ENCODE peak calls at places on chromosomes 13 and 19, in ten cellular contexts. One of them, this sample, is unnamed.

GRCh38 chr13:80237646-80238045 is 103.3 kb downstream of the SPRY2 start:
- DNase-seq in GOT3: no peak
- DNase-seq in H9: no peak
- DNase-seq in AG09309: no peak
- DNase-seq in EL: peak; percentile 43
- DNase-seq in NCI-H2029: no peak
- DNase-seq in brain microvascular endothelial cell: no peak
- DNase-seq in GM18507: no peak
- DNase-seq in glutamatergic neuron: no peak
- DNase-seq in stimulated activated naive B cell treated with anti-CD40 and anti-IgM and Interleukin-4, amounts not matched to agents 10 μg/mL and 1 μg/mL and 100 μg/mL, for 72 hours: no peak
- DNase-seq in this sample: no peak

GRCh38 chr19:14496029-14496848 is at the start of gene GIPC1:
- DNase-seq in brain microvascular endothelial cell: peak; percentile 97
- DNase-seq in GOT3: peak; percentile 94
- DNase-seq in H9: peak; percentile 99
- DNase-seq in GM18507: peak; percentile 98
- DNase-seq in EL: peak; percentile 99
- DNase-seq in glutamatergic neuron: peak; percentile 99
- DNase-seq in stimulated activated naive B cell treated with anti-CD40 and anti-IgM and Interleukin-4, amounts not matched to agents 10 μg/mL and 1 μg/mL and 100 μg/mL, for 72 hours: peak; percentile 80
- DNase-seq in NCI-H2029: peak; percentile 97
- DNase-seq in AG09309: peak; percentile 96
- DNase-seq in this sample: peak; percentile 91

GRCh38 chr13:72839831-72840426 is 58.0 kb downstream of the PIBF1 start:
- DNase-seq in stimulated activated naive B cell treated with anti-CD40 and anti-IgM and Interleukin-4, amounts not matched to agents 10 μg/mL and 1 μg/mL and 100 μg/mL, for 72 hours: peak; percentile 18
- DNase-seq in brain microvascular endothelial cell: peak; percentile 44
- DNase-seq in GOT3: no peak
- DNase-seq in AG09309: peak; percentile 5
- DNase-seq in EL: peak; percentile 47
- DNase-seq in H9: peak; percentile 54
- DNase-seq in NCI-H2029: no peak
- DNase-seq in glutamatergic neuron: peak; percentile 57
- DNase-seq in GM18507: peak; percentile 12
- DNase-seq in this sample: peak; percentile 5

GRCh38 chr13:78197231-78197630 is 278.6 kb upstream of the EDNRB start:
- DNase-seq in glutamatergic neuron: no peak
- DNase-seq in GM18507: no peak
- DNase-seq in H9: no peak
- DNase-seq in brain microvascular endothelial cell: no peak
- DNase-seq in stimulated activated naive B cell treated with anti-CD40 and anti-IgM and Interleukin-4, amounts not matched to agents 10 μg/mL and 1 μg/mL and 100 μg/mL, for 72 hours: no peak
- DNase-seq in AG09309: no peak
- DNase-seq in EL: no peak
- DNase-seq in NCI-H2029: no peak
- DNase-seq in GOT3: no peak
- DNase-seq in this sample: no peak

GRCh38 chr19:1315470-1316166 is 29.9 kb downstream of the EFNA2 start:
- DNase-seq in EL: peak; percentile 43
- DNase-seq in H9: peak; percentile 78
- DNase-seq in glutamatergic neuron: peak; percentile 75
- DNase-seq in GOT3: no peak
- DNase-seq in stimulated activated naive B cell treated with anti-CD40 and anti-IgM and Interleukin-4, amounts not matched to agents 10 μg/mL and 1 μg/mL and 100 μg/mL, for 72 hours: peak; percentile 35
- DNase-seq in NCI-H2029: peak; percentile 23
- DNase-seq in GM18507: peak; percentile 70
- DNase-seq in brain microvascular endothelial cell: peak; percentile 8
- DNase-seq in AG09309: no peak
- DNase-seq in this sample: no peak

GRCh38 chr19:34075661-34076091 is 96.6 kb upstream of the LSM14A start:
- DNase-seq in GM18507: no peak
- DNase-seq in H9: no peak
- DNase-seq in AG09309: no peak
- DNase-seq in NCI-H2029: no peak
- DNase-seq in GOT3: no peak
- DNase-seq in brain microvascular endothelial cell: peak; percentile 14
- DNase-seq in glutamatergic neuron: no peak
- DNase-seq in EL: peak; percentile 53
- DNase-seq in stimulated activated naive B cell treated with anti-CD40 and anti-IgM and Interleukin-4, amounts not matched to agents 10 μg/mL and 1 μg/mL and 100 μg/mL, for 72 hours: no peak
- DNase-seq in this sample: no peak

GRCh38 chr19:2254052-2254872 is 2.0 kb downstream of the JSRP1 start:
- DNase-seq in EL: no peak
- DNase-seq in GM18507: no peak
- DNase-seq in H9: peak; percentile 79
- DNase-seq in stimulated activated naive B cell treated with anti-CD40 and anti-IgM and Interleukin-4, amounts not matched to agents 10 μg/mL and 1 μg/mL and 100 μg/mL, for 72 hours: no peak
- DNase-seq in AG09309: no peak
- DNase-seq in brain microvascular endothelial cell: no peak
- DNase-seq in glutamatergic neuron: peak; percentile 79
- DNase-seq in NCI-H2029: no peak
- DNase-seq in GOT3: no peak
- DNase-seq in this sample: no peak

GRCh38 chr13:78609464-78610205 is 6.3 kb upstream of the POU4F1 start:
- DNase-seq in H9: peak; percentile 72
- DNase-seq in GOT3: no peak
- DNase-seq in EL: peak; percentile 29
- DNase-seq in glutamatergic neuron: peak; percentile 75
- DNase-seq in GM18507: no peak
- DNase-seq in NCI-H2029: no peak
- DNase-seq in stimulated activated naive B cell treated with anti-CD40 and anti-IgM and Interleukin-4, amounts not matched to agents 10 μg/mL and 1 μg/mL and 100 μg/mL, for 72 hours: no peak
- DNase-seq in brain microvascular endothelial cell: no peak
- DNase-seq in AG09309: no peak
- DNase-seq in this sample: no peak

GRCh38 chr13:66659291-66660012 is 570.7 kb downstream of the PCDH9 start:
- DNase-seq in glutamatergic neuron: no peak
- DNase-seq in brain microvascular endothelial cell: no peak
- DNase-seq in AG09309: no peak
- DNase-seq in EL: no peak
- DNase-seq in NCI-H2029: no peak
- DNase-seq in stimulated activated naive B cell treated with anti-CD40 and anti-IgM and Interleukin-4, amounts not matched to agents 10 μg/mL and 1 μg/mL and 100 μg/mL, for 72 hours: no peak
- DNase-seq in H9: no peak
- DNase-seq in GOT3: no peak
- DNase-seq in GM18507: no peak
- DNase-seq in this sample: no peak

GRCh38 chr19:28737021-28737525 is 475.9 kb downstream of the UQCRFS1 start:
- DNase-seq in GM18507: no peak
- DNase-seq in EL: peak; percentile 67
- DNase-seq in brain microvascular endothelial cell: peak; percentile 24
- DNase-seq in glutamatergic neuron: no peak
- DNase-seq in NCI-H2029: peak; percentile 51
- DNase-seq in H9: no peak
- DNase-seq in GOT3: no peak
- DNase-seq in stimulated activated naive B cell treated with anti-CD40 and anti-IgM and Interleukin-4, amounts not matched to agents 10 μg/mL and 1 μg/mL and 100 μg/mL, for 72 hours: no peak
- DNase-seq in AG09309: peak; percentile 28
- DNase-seq in this sample: no peak

GRCh38 chr13:91017031-91017668 is 330.3 kb upstream of the MIR17HG start:
- DNase-seq in glutamatergic neuron: peak; percentile 70
- DNase-seq in AG09309: no peak
- DNase-seq in GM18507: peak; percentile 29
- DNase-seq in NCI-H2029: no peak
- DNase-seq in H9: peak; percentile 62
- DNase-seq in stimulated activated naive B cell treated with anti-CD40 and anti-IgM and Interleukin-4, amounts not matched to agents 10 μg/mL and 1 μg/mL and 100 μg/mL, for 72 hours: peak; percentile 1
- DNase-seq in brain microvascular endothelial cell: peak; percentile 23
- DNase-seq in GOT3: no peak
- DNase-seq in EL: peak; percentile 13
- DNase-seq in this sample: peak; percentile 77

GRCh38 chr13:48746816-48747215 is 93.1 kb downstream of the CYSLTR2 start:
- DNase-seq in glutamatergic neuron: no peak
- DNase-seq in NCI-H2029: no peak
- DNase-seq in stimulated activated naive B cell treated with anti-CD40 and anti-IgM and Interleukin-4, amounts not matched to agents 10 μg/mL and 1 μg/mL and 100 μg/mL, for 72 hours: no peak
- DNase-seq in GOT3: no peak
- DNase-seq in EL: no peak
- DNase-seq in brain microvascular endothelial cell: no peak
- DNase-seq in GM18507: no peak
- DNase-seq in AG09309: no peak
- DNase-seq in H9: no peak
- DNase-seq in this sample: no peak

GRCh38 chr13:63696055-63696454 is 2280.4 kb upstream of the PCDH20 start:
- DNase-seq in H9: no peak
- DNase-seq in NCI-H2029: no peak
- DNase-seq in stimulated activated naive B cell treated with anti-CD40 and anti-IgM and Interleukin-4, amounts not matched to agents 10 μg/mL and 1 μg/mL and 100 μg/mL, for 72 hours: no peak
- DNase-seq in brain microvascular endothelial cell: no peak
- DNase-seq in GM18507: no peak
- DNase-seq in EL: peak; percentile 56
- DNase-seq in AG09309: no peak
- DNase-seq in glutamatergic neuron: no peak
- DNase-seq in GOT3: no peak
- DNase-seq in this sample: no peak

GRCh38 chr19:14127929-14128509 is 8.4 kb downstream of the ASF1B start:
- DNase-seq in EL: no peak
- DNase-seq in GM18507: no peak
- DNase-seq in H9: no peak
- DNase-seq in GOT3: no peak
- DNase-seq in brain microvascular endothelial cell: no peak
- DNase-seq in glutamatergic neuron: no peak
- DNase-seq in NCI-H2029: no peak
- DNase-seq in AG09309: no peak
- DNase-seq in stimulated activated naive B cell treated with anti-CD40 and anti-IgM and Interleukin-4, amounts not matched to agents 10 μg/mL and 1 μg/mL and 100 μg/mL, for 72 hours: no peak
- DNase-seq in this sample: no peak

GRCh38 chr19:29117926-29118325 is 95.0 kb downstream of the UQCRFS1 start:
- DNase-seq in EL: peak; percentile 3
- DNase-seq in glutamatergic neuron: no peak
- DNase-seq in H9: no peak
- DNase-seq in NCI-H2029: no peak
- DNase-seq in brain microvascular endothelial cell: no peak
- DNase-seq in stimulated activated naive B cell treated with anti-CD40 and anti-IgM and Interleukin-4, amounts not matched to agents 10 μg/mL and 1 μg/mL and 100 μg/mL, for 72 hours: no peak
- DNase-seq in GM18507: no peak
- DNase-seq in AG09309: no peak
- DNase-seq in GOT3: no peak
- DNase-seq in this sample: no peak

GRCh38 chr13:110062077-110062776 is 244.7 kb downstream of the COL4A1 start:
- DNase-seq in brain microvascular endothelial cell: no peak
- DNase-seq in stimulated activated naive B cell treated with anti-CD40 and anti-IgM and Interleukin-4, amounts not matched to agents 10 μg/mL and 1 μg/mL and 100 μg/mL, for 72 hours: no peak
- DNase-seq in EL: peak; percentile 36
- DNase-seq in GOT3: no peak
- DNase-seq in glutamatergic neuron: no peak
- DNase-seq in NCI-H2029: no peak
- DNase-seq in H9: no peak
- DNase-seq in GM18507: no peak
- DNase-seq in AG09309: no peak
- DNase-seq in this sample: no peak

GRCh38 chr13:29858667-29859066 is 8.2 kb upstream of the UBL3 start:
- DNase-seq in AG09309: no peak
- DNase-seq in brain microvascular endothelial cell: no peak
- DNase-seq in GM18507: no peak
- DNase-seq in GOT3: no peak
- DNase-seq in glutamatergic neuron: no peak
- DNase-seq in NCI-H2029: no peak
- DNase-seq in EL: peak; percentile 86
- DNase-seq in H9: no peak
- DNase-seq in stimulated activated naive B cell treated with anti-CD40 and anti-IgM and Interleukin-4, amounts not matched to agents 10 μg/mL and 1 μg/mL and 100 μg/mL, for 72 hours: no peak
- DNase-seq in this sample: no peak

GRCh38 chr19:28436320-28436719 is 776.6 kb downstream of the UQCRFS1 start:
- DNase-seq in stimulated activated naive B cell treated with anti-CD40 and anti-IgM and Interleukin-4, amounts not matched to agents 10 μg/mL and 1 μg/mL and 100 μg/mL, for 72 hours: no peak
- DNase-seq in GOT3: no peak
- DNase-seq in GM18507: no peak
- DNase-seq in EL: no peak
- DNase-seq in AG09309: no peak
- DNase-seq in NCI-H2029: peak; percentile 39
- DNase-seq in H9: no peak
- DNase-seq in brain microvascular endothelial cell: no peak
- DNase-seq in glutamatergic neuron: no peak
- DNase-seq in this sample: no peak

GRCh38 chr13:43915451-43915850 is 35.7 kb downstream of the LACC1 start:
- DNase-seq in glutamatergic neuron: no peak
- DNase-seq in AG09309: no peak
- DNase-seq in stimulated activated naive B cell treated with anti-CD40 and anti-IgM and Interleukin-4, amounts not matched to agents 10 μg/mL and 1 μg/mL and 100 μg/mL, for 72 hours: no peak
- DNase-seq in GOT3: no peak
- DNase-seq in NCI-H2029: no peak
- DNase-seq in GM18507: no peak
- DNase-seq in brain microvascular endothelial cell: no peak
- DNase-seq in EL: no peak
- DNase-seq in H9: no peak
- DNase-seq in this sample: no peak

GRCh38 chr13:64758520-64758919 is 2471.6 kb downstream of the PCDH9 start:
- DNase-seq in AG09309: no peak
- DNase-seq in EL: no peak
- DNase-seq in GOT3: no peak
- DNase-seq in NCI-H2029: no peak
- DNase-seq in glutamatergic neuron: no peak
- DNase-seq in brain microvascular endothelial cell: no peak
- DNase-seq in stimulated activated naive B cell treated with anti-CD40 and anti-IgM and Interleukin-4, amounts not matched to agents 10 μg/mL and 1 μg/mL and 100 μg/mL, for 72 hours: no peak
- DNase-seq in H9: no peak
- DNase-seq in GM18507: no peak
- DNase-seq in this sample: no peak

GRCh38 chr19:383922-384800 is 24.8 kb downstream of the C2CD4C start:
- DNase-seq in glutamatergic neuron: peak; percentile 62
- DNase-seq in stimulated activated naive B cell treated with anti-CD40 and anti-IgM and Interleukin-4, amounts not matched to agents 10 μg/mL and 1 μg/mL and 100 μg/mL, for 72 hours: no peak
- DNase-seq in EL: no peak
- DNase-seq in GM18507: no peak
- DNase-seq in GOT3: no peak
- DNase-seq in NCI-H2029: no peak
- DNase-seq in brain microvascular endothelial cell: no peak
- DNase-seq in AG09309: no peak
- DNase-seq in H9: peak; percentile 84
- DNase-seq in this sample: no peak

GRCh38 chr19:42092350-42092749 is 16.4 kb downstream of the ZNF574 start:
- DNase-seq in GOT3: no peak
- DNase-seq in H9: peak; percentile 61
- DNase-seq in NCI-H2029: peak; percentile 76
- DNase-seq in EL: peak; percentile 46
- DNase-seq in brain microvascular endothelial cell: no peak
- DNase-seq in glutamatergic neuron: no peak
- DNase-seq in stimulated activated naive B cell treated with anti-CD40 and anti-IgM and Interleukin-4, amounts not matched to agents 10 μg/mL and 1 μg/mL and 100 μg/mL, for 72 hours: no peak
- DNase-seq in AG09309: no peak
- DNase-seq in GM18507: no peak
- DNase-seq in this sample: peak; percentile 26

GRCh38 chr13:61466280-61466679 is 50.6 kb upstream of the PCDH20 start:
- DNase-seq in EL: no peak
- DNase-seq in H9: peak; percentile 36
- DNase-seq in brain microvascular endothelial cell: no peak
- DNase-seq in GOT3: no peak
- DNase-seq in stimulated activated naive B cell treated with anti-CD40 and anti-IgM and Interleukin-4, amounts not matched to agents 10 μg/mL and 1 μg/mL and 100 μg/mL, for 72 hours: no peak
- DNase-seq in NCI-H2029: no peak
- DNase-seq in glutamatergic neuron: no peak
- DNase-seq in AG09309: no peak
- DNase-seq in GM18507: no peak
- DNase-seq in this sample: no peak

GRCh38 chr13:43573361-43573740 is 213.4 kb downstream of the ENOX1 start:
- DNase-seq in GOT3: no peak
- DNase-seq in glutamatergic neuron: no peak
- DNase-seq in H9: no peak
- DNase-seq in brain microvascular endothelial cell: peak; percentile 27
- DNase-seq in AG09309: no peak
- DNase-seq in NCI-H2029: no peak
- DNase-seq in stimulated activated naive B cell treated with anti-CD40 and anti-IgM and Interleukin-4, amounts not matched to agents 10 μg/mL and 1 μg/mL and 100 μg/mL, for 72 hours: no peak
- DNase-seq in EL: peak; percentile 79
- DNase-seq in GM18507: no peak
- DNase-seq in this sample: no peak

GRCh38 chr19:38736036-38736412 is 8.2 kb downstream of the CAPN12 start:
- DNase-seq in AG09309: no peak
- DNase-seq in glutamatergic neuron: peak; percentile 52
- DNase-seq in NCI-H2029: peak; percentile 6
- DNase-seq in H9: peak; percentile 68
- DNase-seq in GM18507: peak; percentile 38
- DNase-seq in EL: peak; percentile 46
- DNase-seq in GOT3: no peak
- DNase-seq in stimulated activated naive B cell treated with anti-CD40 and anti-IgM and Interleukin-4, amounts not matched to agents 10 μg/mL and 1 μg/mL and 100 μg/mL, for 72 hours: peak; percentile 56
- DNase-seq in brain microvascular endothelial cell: no peak
- DNase-seq in this sample: no peak

GRCh38 chr19:35135389-35135909 is 590 bp upstream of the LGI4 start:
- DNase-seq in NCI-H2029: peak; percentile 40
- DNase-seq in AG09309: no peak
- DNase-seq in GOT3: no peak
- DNase-seq in EL: peak; percentile 57
- DNase-seq in stimulated activated naive B cell treated with anti-CD40 and anti-IgM and Interleukin-4, amounts not matched to agents 10 μg/mL and 1 μg/mL and 100 μg/mL, for 72 hours: peak; percentile 69
- DNase-seq in H9: peak; percentile 84
- DNase-seq in GM18507: peak; percentile 84
- DNase-seq in brain microvascular endothelial cell: peak; percentile 44
- DNase-seq in glutamatergic neuron: peak; percentile 93
- DNase-seq in this sample: peak; percentile 8

GRCh38 chr19:35027851-35028599 is 2.2 kb upstream of the SCN1B start:
- DNase-seq in GM18507: no peak
- DNase-seq in stimulated activated naive B cell treated with anti-CD40 and anti-IgM and Interleukin-4, amounts not matched to agents 10 μg/mL and 1 μg/mL and 100 μg/mL, for 72 hours: no peak
- DNase-seq in EL: no peak
- DNase-seq in AG09309: no peak
- DNase-seq in NCI-H2029: no peak
- DNase-seq in glutamatergic neuron: no peak
- DNase-seq in H9: no peak
- DNase-seq in GOT3: no peak
- DNase-seq in brain microvascular endothelial cell: peak; percentile 29
- DNase-seq in this sample: no peak

GRCh38 chr13:91240341-91240740 is 107.1 kb upstream of the MIR17HG start:
- DNase-seq in stimulated activated naive B cell treated with anti-CD40 and anti-IgM and Interleukin-4, amounts not matched to agents 10 μg/mL and 1 μg/mL and 100 μg/mL, for 72 hours: no peak
- DNase-seq in EL: no peak
- DNase-seq in GOT3: no peak
- DNase-seq in brain microvascular endothelial cell: no peak
- DNase-seq in AG09309: no peak
- DNase-seq in H9: no peak
- DNase-seq in glutamatergic neuron: no peak
- DNase-seq in GM18507: no peak
- DNase-seq in NCI-H2029: no peak
- DNase-seq in this sample: no peak